ENCODE peak calls at places on chromosomes 7 and 10, in six cellular contexts. N, Y, G, C, U and H are unnamed samples.

GRCh38 chr7:78261739-78262138 is 463.2 kb downstream of the PHTF2 start:
- DNase-seq in C (no peak), G (no peak), N (no peak), U (no peak), Y (no peak), H (no peak)

GRCh38 chr10:70296406-70296899 is 12.6 kb upstream of the NPFFR1 start:
- DNase-seq in Y (peak), C (no peak), G (peak), N (peak), U (peak), H (no peak)

GRCh38 chr10:86225098-86225782 is 141.4 kb downstream of the GRID1 start:
- DNase-seq in C (no peak), G (no peak), Y (peak), N (peak), U (peak), H (no peak)

GRCh38 chr10:1257226-1257625 is 201.0 kb downstream of the WDR37 start:
- DNase-seq in U (no peak), N (no peak), C (no peak), Y (no peak), G (no peak), H (no peak)

GRCh38 chr7:99141756-99142726 is 1.9 kb downstream of the SMURF1 start:
- DNase-seq in G (no peak), U (peak), N (peak), C (no peak), Y (peak), H (peak)

GRCh38 chr10:474946-475345 is 214.5 kb downstream of the DIP2C start:
- DNase-seq in N (no peak), C (no peak), Y (no peak), G (peak), U (no peak), H (no peak)

GRCh38 chr7:12831024-12831423 is 143.6 kb downstream of the ARL4A start:
- DNase-seq in Y (no peak), N (no peak), G (no peak), U (no peak), C (no peak), H (no peak)

GRCh38 chr10:34590802-34591201 is 224.3 kb downstream of the PARD3 start:
- DNase-seq in G (no peak), U (no peak), Y (no peak), C (no peak), N (no peak), H (no peak)

GRCh38 chr10:56622335-56622973 is 261.4 kb upstream of the ZWINT start:
- DNase-seq in Y (no peak), C (no peak), U (no peak), N (no peak), G (no peak), H (no peak)

GRCh38 chr7:12094365-12094921 is 116.7 kb upstream of the TMEM106B start:
- DNase-seq in N (peak), C (no peak), U (no peak), Y (no peak), G (no peak), H (no peak)

GRCh38 chr10:67629461-67629971 is 66.5 kb downstream of the CTNNA3 start:
- DNase-seq in N (no peak), C (no peak), Y (no peak), U (peak), G (no peak), H (no peak)

GRCh38 chr10:96984512-96985225 is 152.6 kb downstream of the LCOR start:
- DNase-seq in Y (no peak), N (no peak), U (no peak), C (no peak), G (no peak), H (no peak)

GRCh38 chr10:44761076-44761475 is 150.1 kb upstream of the TMEM72 start:
- DNase-seq in C (no peak), N (peak), U (peak), G (no peak), Y (no peak), H (no peak)